ENCODE peak calls at places on chromosomes 7 and 10, in eight cellular contexts. V is endothelial cell of umbilical vein; C is adrenal gland; D is mesendoderm; Q is cardiac muscle cell; J is body of pancreas; U is right atrium auricular region; B is CD4-positive, CD25-positive, alpha-beta regulatory T cell. L is an unnamed sample.

GRCh38 chr7:34109936-34110626 is 204.7 kb downstream of the BMPER start:
- DNase-seq in D (no peak), V (no peak), C (no peak), U (no peak), J (no peak), Q (peak; percentile 29), B (no peak), L (no peak)

GRCh38 chr7:116706668-116707126 is 34.7 kb downstream of the MET start:
- DNase-seq in J (no peak), U (no peak), B (no peak), D (peak; percentile 27), Q (no peak), V (peak; percentile 82), C (no peak), L (no peak)

GRCh38 chr10:73039635-73040034 is 57.0 kb downstream of the P4HA1 start:
- DNase-seq in U (no peak), J (no peak), B (no peak), D (no peak), V (no peak), Q (no peak), C (no peak), L (no peak)

GRCh38 chr7:103547451-103548284 is 101.7 kb upstream of the SLC26A5 start:
- DNase-seq in B (no peak), U (no peak), J (no peak), V (no peak), D (no peak), Q (no peak), C (no peak), L (no peak)

GRCh38 chr7:124429923-124430322 is 335.7 kb downstream of the GPR37 start:
- DNase-seq in C (no peak), B (no peak), Q (no peak), V (no peak), D (no peak), J (no peak), U (no peak), L (no peak)

GRCh38 chr7:33130184-33130583 is 820 bp downstream of the BBS9 start:
- DNase-seq in J (no peak), B (no peak), D (peak; percentile 40), V (peak; percentile 9), U (no peak), Q (no peak), C (no peak), L (no peak)

GRCh38 chr10:100825946-100826660 is 80.7 kb downstream of the PAX2 start:
- DNase-seq in V (no peak), Q (no peak), B (no peak), U (no peak), C (no peak), J (no peak), D (no peak), L (no peak)

GRCh38 chr7:116525913-116526857 is 1.3 kb downstream of the CAV1 start:
- DNase-seq in U (peak; percentile 85), B (peak; percentile 43), D (peak; percentile 86), Q (peak; percentile 84), V (peak; percentile 84), C (peak; percentile 59), J (peak; percentile 73), L (peak; percentile 88)

GRCh38 chr10:58089739-58090138 is 178.0 kb downstream of the IPMK start:
- DNase-seq in J (no peak), D (no peak), C (no peak), V (no peak), Q (no peak), U (no peak), B (no peak), L (no peak)

GRCh38 chr7:120927454-120928103 is 23.0 kb upstream of the ING3 start:
- DNase-seq in J (no peak), D (no peak), U (no peak), Q (no peak), V (no peak), C (no peak), B (no peak), L (no peak)

GRCh38 chr10:34272316-34272715 is 542.8 kb downstream of the PARD3 start:
- DNase-seq in C (no peak), D (no peak), Q (no peak), J (no peak), B (no peak), U (no peak), V (no peak), L (no peak)

GRCh38 chr7:40709077-40709964 is 574.5 kb downstream of the SUGCT start:
- DNase-seq in U (no peak), Q (no peak), C (no peak), D (no peak), B (no peak), V (no peak), J (no peak), L (no peak)

GRCh38 chr10:116676633-116677032 is 55.9 kb downstream of the PNLIPRP2 start:
- DNase-seq in V (no peak), U (no peak), D (no peak), Q (no peak), B (no peak), C (no peak), J (no peak), L (no peak)

GRCh38 chr10:58173391-58173790 is 94.3 kb downstream of the IPMK start:
- DNase-seq in J (no peak), C (no peak), Q (no peak), U (no peak), D (peak; percentile 12), B (no peak), V (no peak), L (no peak)

GRCh38 chr10:91247360-91248111 is 27.1 kb downstream of the PCGF5 start:
- DNase-seq in C (no peak), Q (no peak), V (peak; percentile 22), D (peak; percentile 25), J (peak; percentile 10), B (no peak), U (no peak), L (no peak)

GRCh38 chr10:122326385-122326784 is 48.1 kb upstream of the PLEKHA1 start:
- DNase-seq in J (no peak), B (no peak), Q (no peak), D (no peak), V (no peak), C (no peak), U (no peak), L (no peak)

GRCh38 chr7:25031007-25031406 is 51.0 kb upstream of the OSBPL3 start:
- DNase-seq in Q (no peak), D (no peak), J (no peak), V (no peak), B (no peak), U (no peak), C (no peak), L (no peak)

GRCh38 chr10:11782793-11783557 is 40.2 kb upstream of the PROSER2 start:
- DNase-seq in D (peak; percentile 77), C (no peak), V (peak; percentile 64), J (no peak), U (no peak), B (peak; percentile 43), Q (peak; percentile 77), L (no peak)

GRCh38 chr10:16652154-16652553 is 130.5 kb upstream of the C1QL3 start:
- DNase-seq in C (no peak), V (no peak), D (peak; percentile 20), Q (no peak), J (no peak), U (no peak), B (no peak), L (no peak)

GRCh38 chr7:94289071-94289470 is 105.6 kb upstream of the COL1A2 start:
- DNase-seq in U (peak; percentile 74), Q (peak; percentile 84), B (no peak), V (peak; percentile 87), C (peak; percentile 63), D (peak; percentile 94), J (peak; percentile 82), L (peak; percentile 78)

GRCh38 chr7:152989889-152990380 is 230.4 kb downstream of the ACTR3B start:
- DNase-seq in Q (peak; percentile 58), V (no peak), J (no peak), U (no peak), D (peak; percentile 84), B (no peak), C (no peak), L (peak; percentile 46)

GRCh38 chr7:45918556-45918955 is 2.5 kb downstream of the IGFBP3 start:
- DNase-seq in D (no peak), C (no peak), J (no peak), Q (no peak), U (no peak), V (no peak), B (no peak), L (no peak)
- H3K4me3 ChIP-seq in D (no peak overlapping the region), C (no peak overlapping the region), J (no peak overlapping the region), Q (no peak overlapping the region), U (peak overlapping the region; percentile 21), V (no peak overlapping the region), B (no peak overlapping the region), L (no peak overlapping the region)

DNA sequence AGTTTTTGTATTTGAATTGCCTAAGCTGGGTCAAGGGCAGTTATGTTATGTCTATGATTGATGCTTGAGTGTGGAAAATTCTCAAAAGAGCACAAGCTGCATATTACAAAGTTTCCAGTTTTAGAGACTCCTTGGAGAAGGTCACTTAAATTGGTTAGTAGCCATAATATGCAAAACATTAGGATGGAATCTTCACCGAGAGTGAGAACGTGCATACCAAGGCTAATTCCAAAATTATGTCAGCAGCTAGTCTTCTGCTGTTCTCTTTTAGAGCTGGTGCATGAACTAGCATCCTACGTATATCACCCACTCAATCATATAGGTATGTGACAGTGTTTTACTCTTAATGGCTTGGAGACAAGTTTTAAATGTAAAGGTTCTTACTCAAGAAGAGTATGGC is 49.2 kb downstream of the MKX start:
- DNase-seq in U (no peak), C (no peak), J (no peak), B (no peak), Q (no peak), V (no peak), D (no peak), L (no peak)
- H3K4me3 ChIP-seq in U (no peak overlapping the region), C (no peak overlapping the region), J (no peak overlapping the region), B (no peak overlapping the region), Q (no peak overlapping the region), V (no peak overlapping the region), D (no peak overlapping the region), L (no peak overlapping the region)

DNA sequence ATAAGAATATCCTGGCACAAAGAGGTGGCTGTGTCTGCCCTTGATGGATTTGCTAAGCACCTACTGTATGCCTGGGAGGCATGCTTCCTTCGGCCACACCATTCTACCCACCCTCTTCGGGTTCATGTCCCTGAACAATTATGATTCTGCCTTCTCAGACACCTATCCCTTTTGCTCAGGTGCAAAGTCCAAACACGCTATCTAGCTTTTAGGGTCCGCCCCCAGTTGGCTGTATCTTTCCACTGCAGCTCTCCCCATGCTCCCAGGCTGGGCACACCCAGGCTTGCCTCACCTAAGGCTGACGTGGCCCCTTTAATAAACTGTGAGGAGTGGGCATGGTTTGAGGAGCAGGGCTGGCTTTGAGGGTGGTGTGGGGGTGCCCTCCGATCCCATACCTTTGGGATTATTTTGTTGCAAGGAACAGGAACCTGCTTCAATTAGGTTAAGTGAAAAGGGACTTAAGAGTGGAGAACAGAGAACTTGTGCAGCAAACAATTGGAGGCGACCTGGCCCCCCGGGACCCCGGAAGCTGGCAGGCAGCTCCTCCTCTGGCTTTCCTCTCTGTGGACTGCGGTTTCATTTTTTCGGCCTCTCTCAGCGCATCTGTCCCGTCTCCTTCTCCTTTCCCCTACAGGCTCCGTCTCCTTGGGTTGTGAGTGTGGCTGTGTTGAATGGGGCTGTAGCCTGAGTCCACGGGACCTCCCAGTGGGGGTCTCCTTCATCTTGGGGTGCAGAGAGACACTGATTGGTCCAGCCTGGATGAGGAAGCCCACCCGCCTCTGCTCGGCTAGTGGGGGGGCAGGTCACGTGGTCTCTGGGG is 3.8 kb downstream of the CLIP2 start:
- DNase-seq in J (peak; percentile 91), B (no peak), U (no peak), Q (no peak), C (no peak), V (no peak), D (no peak), L (peak; percentile 87)
- H3K4me3 ChIP-seq in J (peak overlapping the region; percentile 3), B (no peak overlapping the region), U (no peak overlapping the region), Q (no peak overlapping the region), C (no peak overlapping the region), V (no peak overlapping the region), D (no peak overlapping the region), L (peak overlapping the region; percentile 24)

GRCh38 chr7:47405286-47405904 is 176.5 kb downstream of the TNS3 start:
- DNase-seq in U (no peak), D (no peak), C (no peak), J (peak; percentile 1), B (no peak), Q (no peak), V (no peak), L (no peak)
- H3K4me3 ChIP-seq in U (no peak overlapping the region), D (no peak overlapping the region), C (no peak overlapping the region), J (no peak overlapping the region), B (no peak overlapping the region), Q (no peak overlapping the region), V (no peak overlapping the region), L (no peak overlapping the region)

L was measured in Caco-2.